ENCODE peak calls at places on chromosomes 5 and 9, in six cellular contexts. S is thyroid gland, A is psoas muscle, E is fibroblast of mammary gland, M is GM12865, G is cardiac fibroblast. K is an unnamed sample.

GRCh38 chr5:10233505-10233904 is 16.2 kb downstream of the ATPSCKMT start:
- DNase-seq in S (peak), A (no peak), E (peak), M (no peak), G (peak), K (peak)

GRCh38 chr5:88925692-88926490 is 42.9 kb upstream of the MEF2C start:
- DNase-seq in S (no peak), A (no peak), E (peak), M (no peak), G (peak), K (no peak)

GRCh38 chr5:139654875-139655491 is 6.8 kb downstream of the CXXC5 start:
- DNase-seq in S (no peak), A (no peak), E (no peak), M (no peak), G (no peak), K (no peak)

GRCh38 chr5:172695431-172696054 is 54.5 kb downstream of the NEURL1B start:
- DNase-seq in S (no peak), A (peak), E (no peak), M (no peak), G (no peak), K (no peak)

GRCh38 chr9:124263800-124264426 is 6.2 kb downstream of the NEK6 start:
- DNase-seq in S (no peak), A (no peak), E (no peak), M (peak), G (no peak), K (no peak)

GRCh38 chr9:23733495-23734078 is 92.5 kb downstream of the ELAVL2 start:
- DNase-seq in S (no peak), A (no peak), E (no peak), M (no peak), G (no peak), K (no peak)

GRCh38 chr9:70566066-70566465 is 151.6 kb upstream of the KLF9 start:
- DNase-seq in S (no peak), A (no peak), E (peak), M (no peak), G (no peak), K (no peak)

GRCh38 chr9:35844628-35845301 is 15.7 kb downstream of the TMEM8B start:
- DNase-seq in S (no peak), A (no peak), E (peak), M (peak), G (peak), K (peak)

GRCh38 chr5:149133795-149134777 is 7.2 kb upstream of the ABLIM3 start:
- DNase-seq in S (peak), A (peak), E (peak), M (no peak), G (peak), K (peak)

GRCh38 chr5:6419340-6419852 is 29.3 kb upstream of the UBE2QL1 start:
- DNase-seq in S (no peak), A (no peak), E (no peak), M (no peak), G (no peak), K (no peak)

GRCh38 chr9:113372059-113372458 is 4.7 kb downstream of the HDHD3 start:
- DNase-seq in S (peak), A (no peak), E (no peak), M (no peak), G (no peak), K (no peak)

GRCh38 chr9:113369583-113370140 is 7.1 kb downstream of the HDHD3 start:
- DNase-seq in S (no peak), A (no peak), E (no peak), M (no peak), G (no peak), K (no peak)

GRCh38 chr9:113368960-113369582 is 7.7 kb downstream of the HDHD3 start:
- DNase-seq in S (no peak), A (no peak), E (no peak), M (no peak), G (no peak), K (no peak)

GRCh38 chr9:113370806-113371325 is 5.9 kb downstream of the HDHD3 start:
- DNase-seq in S (no peak), A (no peak), E (no peak), M (no peak), G (no peak), K (no peak)

DNA sequence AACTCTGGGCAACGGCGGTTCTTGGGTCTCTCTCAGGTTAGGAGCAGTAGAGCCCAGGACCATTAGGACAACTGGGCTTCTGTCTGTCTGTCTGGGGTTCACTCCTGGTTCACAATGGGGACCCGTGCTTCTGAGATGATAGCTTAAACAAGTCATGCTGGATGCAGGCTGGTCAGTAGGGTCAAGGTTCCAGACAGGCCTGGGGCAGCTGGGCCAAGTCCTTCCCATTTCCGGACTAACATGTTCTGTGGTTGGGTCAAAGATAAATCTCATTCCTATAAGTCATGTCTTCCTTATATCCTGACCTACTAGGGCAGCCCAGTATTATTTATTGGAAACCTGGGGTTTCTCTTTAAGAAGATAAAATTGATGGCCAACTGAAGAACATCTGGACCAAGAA is 8.4 kb downstream of the HDHD3 start:
- DNase-seq in S (no peak), A (no peak), E (no peak), M (no peak), G (no peak), K (no peak)
- TF ChIP-seq CTCF in S (no peak), A (no peak), E (no peak), M (no peak), G (no peak), K (no peak)

DNA sequence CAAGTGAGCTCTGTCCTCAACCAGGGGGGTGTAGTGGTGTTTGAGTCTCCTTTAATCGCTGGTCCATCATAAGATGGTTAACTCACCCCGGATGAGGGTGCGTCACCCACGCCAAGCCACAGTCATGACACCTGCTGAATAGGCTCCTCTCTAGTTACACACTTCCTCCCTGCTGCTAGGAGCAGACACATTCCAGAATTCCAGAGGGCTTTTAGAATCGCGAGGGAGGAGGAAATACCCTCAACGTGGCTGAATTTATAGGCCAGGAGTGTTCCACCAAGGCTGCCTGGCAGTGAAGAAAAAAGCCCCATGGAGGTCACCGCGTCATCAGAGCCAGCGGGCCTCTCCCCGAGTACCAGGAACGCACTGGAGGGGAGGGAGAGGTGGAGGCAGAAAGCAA is 5.1 kb downstream of the GLRX start:
- DNase-seq in S (no peak), A (peak), E (peak), M (no peak), G (no peak), K (peak)
- H3K4me3 ChIP-seq in S (no peak), A (peak), E (no peak), M (no peak), G (peak), K (no peak)

DNA sequence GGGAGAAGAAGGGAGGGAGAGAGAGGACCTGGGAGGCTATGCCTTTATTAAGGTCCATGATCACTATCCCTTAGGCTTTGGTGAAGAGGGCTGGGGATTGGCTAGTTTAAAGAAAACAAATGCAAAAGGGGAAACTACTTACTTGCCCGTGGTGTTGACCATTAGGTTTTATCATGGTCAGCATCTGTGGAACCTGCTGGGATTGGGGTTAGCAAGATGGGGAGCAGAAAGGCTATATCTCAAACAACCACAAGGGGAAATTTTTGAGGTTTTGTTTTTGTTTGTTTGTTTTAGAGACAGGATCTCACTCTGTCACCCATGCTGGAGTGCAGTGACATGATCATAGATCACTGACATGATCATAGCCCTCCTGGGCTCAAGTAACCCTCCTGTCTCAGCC is 9.0 kb upstream of the RAD23B start:
- DNase-seq in S (no peak), A (no peak), E (no peak), M (peak), G (no peak), K (no peak)
- TF ChIP-seq CTCF in S (no peak), A (no peak), E (peak), M (peak), G (no peak), K (no peak)

DNA sequence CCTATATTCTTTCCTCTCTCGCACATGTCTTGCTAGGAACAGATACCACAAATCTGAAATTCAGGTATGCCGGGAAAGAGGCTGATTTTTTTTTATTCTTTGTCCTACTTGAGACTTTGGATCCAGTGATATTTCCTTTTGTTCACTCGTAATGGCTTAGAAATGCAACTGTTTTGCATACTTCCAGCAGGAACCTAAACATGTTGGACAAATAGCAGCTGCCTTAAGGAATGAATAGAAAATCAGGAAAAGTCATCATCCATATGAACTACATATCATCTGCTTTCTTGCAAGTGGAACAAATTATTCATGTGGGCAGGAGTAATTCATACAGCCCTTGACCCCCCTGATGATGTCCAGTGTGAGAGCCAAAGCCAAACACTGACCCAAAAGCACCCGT is 17.4 kb downstream of the TTC39B start:
- DNase-seq in S (no peak), A (no peak), E (no peak), M (no peak), G (no peak), K (no peak)
- H3K4me3 ChIP-seq in S (no peak), A (no peak), E (no peak), M (no peak), G (no peak), K (no peak)

DNA sequence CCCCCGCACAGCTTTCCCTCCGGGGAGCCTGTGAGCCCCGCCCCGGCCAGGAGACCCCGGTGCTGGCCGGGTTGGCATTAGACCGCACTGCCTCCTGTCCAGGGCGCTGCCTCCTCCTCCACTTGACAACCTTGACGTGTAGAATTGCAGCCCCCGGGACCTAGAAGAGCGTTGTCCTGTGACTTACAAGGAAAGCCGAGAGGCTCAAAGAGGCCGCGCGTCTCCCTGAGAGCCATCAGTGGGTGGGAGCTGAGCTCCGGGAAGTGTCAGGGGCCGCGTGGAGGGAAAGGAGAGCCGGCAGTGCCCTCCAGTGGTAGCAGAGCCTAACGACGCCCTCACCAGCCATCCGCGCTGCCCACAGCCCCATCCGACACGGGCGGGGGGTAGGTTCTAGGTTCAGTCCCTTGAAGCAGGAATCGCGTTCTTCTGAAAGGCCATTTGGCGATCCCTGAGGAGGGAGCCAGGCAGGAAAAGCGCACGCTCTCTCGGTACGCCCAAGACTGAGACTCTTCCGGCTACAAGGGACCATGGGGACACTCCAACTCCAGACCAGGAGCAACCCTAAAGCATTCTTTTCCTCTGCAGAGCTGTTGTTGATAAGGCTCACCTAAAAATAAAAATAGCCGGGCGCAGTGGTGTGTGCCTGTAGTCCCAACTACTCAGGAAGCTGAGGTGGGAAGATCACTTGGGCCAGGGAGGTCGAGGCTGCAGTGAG is 40.6 kb upstream of the SAP30L start:
- DNase-seq in S (peak), A (peak), E (peak), M (peak), G (peak), K (peak)
- TF ChIP-seq CTCF in S (peak), A (peak), E (peak), M (peak), G (peak), K (peak)

DNA sequence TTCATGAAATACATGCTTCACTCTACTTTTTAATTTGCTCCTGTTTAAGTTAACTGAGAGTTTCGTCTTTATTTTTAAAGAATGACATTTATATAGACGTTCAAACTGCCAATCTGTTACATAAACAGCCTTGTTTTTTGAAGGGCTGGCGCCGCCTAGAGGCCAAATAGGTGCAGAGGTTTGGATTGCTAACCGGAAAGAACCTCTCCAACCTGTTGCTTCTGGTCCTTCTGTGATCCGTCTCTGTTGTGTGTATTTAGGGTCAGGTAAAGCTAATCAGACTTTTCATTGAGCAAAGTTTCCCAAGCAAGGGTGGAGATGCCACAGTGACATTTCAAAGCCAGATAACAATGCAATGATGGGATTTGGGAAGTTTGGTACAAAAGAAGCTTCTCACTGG is 39.5 kb upstream of the GLIS3 start:
- DNase-seq in S (peak), A (peak), E (peak), M (peak), G (peak), K (peak)
- H3K4me3 ChIP-seq in S (no peak), A (no peak), E (no peak), M (peak), G (no peak), K (no peak)

K was measured in retinal pigment epithelial cell.